ENCODE peak calls at places on chromosomes 13 and 19, in nine cellular contexts. K, W, N, U, H, Y, C, L and A are unnamed samples.

GRCh38 chr13:85241045-85241444 is 558.2 kb downstream of the SLITRK6 start:
- DNase-seq in K (no peak), W (no peak), N (no peak), U (no peak), H (no peak), Y (no peak), C (no peak), L (no peak), A (no peak)

GRCh38 chr19:8135946-8136618 is 13.3 kb downstream of the FBN3 start:
- DNase-seq in K (no peak), W (no peak), N (no peak), U (no peak), H (no peak), Y (no peak), C (no peak), L (no peak), A (no peak)

GRCh38 chr13:113839536-113840204 is 24.2 kb downstream of the GAS6 start:
- DNase-seq in K (no peak), W (no peak), N (peak), U (no peak), H (no peak), Y (no peak), C (peak), L (peak), A (no peak)

GRCh38 chr13:34817246-34817645 is 124.8 kb upstream of the NBEA start:
- DNase-seq in K (no peak), W (no peak), N (no peak), U (no peak), H (no peak), Y (no peak), C (no peak), L (no peak), A (no peak)

GRCh38 chr13:94351292-94352000 is 128.0 kb downstream of the DCT start:
- DNase-seq in K (no peak), W (no peak), N (no peak), U (no peak), H (no peak), Y (no peak), C (no peak), L (no peak), A (no peak)

GRCh38 chr13:109547942-109548860 is 238.2 kb downstream of the IRS2 start:
- DNase-seq in K (no peak), W (no peak), N (no peak), U (no peak), H (no peak), Y (no peak), C (no peak), L (no peak), A (no peak)

GRCh38 chr13:48784906-48785555 is 131.3 kb downstream of the CYSLTR2 start:
- DNase-seq in K (no peak), W (no peak), N (no peak), U (no peak), H (no peak), Y (no peak), C (no peak), L (no peak), A (no peak)

GRCh38 chr19:11792942-11793341 is 5.4 kb upstream of the ZNF491 start:
- DNase-seq in K (no peak), W (no peak), N (no peak), U (no peak), H (no peak), Y (no peak), C (no peak), L (no peak), A (no peak)

GRCh38 chr13:75236774-75237173 is 245.2 kb downstream of the TBC1D4 start:
- DNase-seq in K (no peak), W (no peak), N (no peak), U (no peak), H (no peak), Y (no peak), C (no peak), L (no peak), A (no peak)

GRCh38 chr19:52981329-52981728 is 18.6 kb upstream of the ZNF816 start:
- DNase-seq in K (no peak), W (no peak), N (no peak), U (no peak), H (no peak), Y (no peak), C (no peak), L (no peak), A (no peak)

GRCh38 chr13:30743319-30744055 is 8.1 kb downstream of the ALOX5AP start:
- DNase-seq in K (peak), W (no peak), N (no peak), U (no peak), H (peak), Y (no peak), C (peak), L (no peak), A (no peak)

GRCh38 chr13:108897955-108898354 is 268.5 kb downstream of the MYO16 start:
- DNase-seq in K (no peak), W (no peak), N (no peak), U (no peak), H (no peak), Y (no peak), C (no peak), L (no peak), A (no peak)

GRCh38 chr13:97274782-97275252 is 52.7 kb downstream of the MBNL2 start:
- DNase-seq in K (no peak), W (no peak), N (no peak), U (no peak), H (no peak), Y (no peak), C (no peak), L (no peak), A (no peak)

GRCh38 chr13:97043302-97043701 is 49.0 kb upstream of the OXGR1 start:
- DNase-seq in K (no peak), W (no peak), N (no peak), U (no peak), H (no peak), Y (no peak), C (no peak), L (no peak), A (no peak)

GRCh38 chr13:106114981-106115554 is 420.4 kb downstream of the EFNB2 start:
- DNase-seq in K (no peak), W (no peak), N (no peak), U (no peak), H (no peak), Y (no peak), C (no peak), L (no peak), A (no peak)

GRCh38 chr19:11767633-11768133 is 883 bp downstream of the ZNF441 start:
- DNase-seq in K (no peak), W (peak), N (peak), U (peak), H (peak), Y (peak), C (peak), L (peak), A (peak)

GRCh38 chr19:29530549-29531457 is 5.0 kb downstream of the VSTM2B start:
- DNase-seq in K (no peak), W (no peak), N (no peak), U (no peak), H (no peak), Y (no peak), C (no peak), L (no peak), A (no peak)

GRCh38 chr13:112908342-112908741 is 60.7 kb upstream of the MCF2L start:
- DNase-seq in K (no peak), W (no peak), N (no peak), U (no peak), H (no peak), Y (no peak), C (no peak), L (no peak), A (no peak)

GRCh38 chr19:1648926-1649541 is 3.4 kb downstream of the TCF3 start:
- DNase-seq in K (no peak), W (no peak), N (no peak), U (no peak), H (no peak), Y (no peak), C (no peak), L (no peak), A (no peak)

GRCh38 chr19:1651548-1652394 is 644 bp downstream of the TCF3 start:
- DNase-seq in K (no peak), W (no peak), N (peak), U (no peak), H (peak), Y (peak), C (peak), L (peak), A (no peak)

GRCh38 chr19:1651061-1651547 is 1.3 kb downstream of the TCF3 start:
- DNase-seq in K (no peak), W (no peak), N (no peak), U (no peak), H (no peak), Y (peak), C (peak), L (no peak), A (peak)

GRCh38 chr19:1649706-1650626 is 2.4 kb downstream of the TCF3 start:
- DNase-seq in K (no peak), W (no peak), N (no peak), U (no peak), H (no peak), Y (no peak), C (peak), L (no peak), A (no peak)

GRCh38 chr19:1650627-1651009 is 1.8 kb downstream of the TCF3 start:
- DNase-seq in K (no peak), W (no peak), N (no peak), U (no peak), H (no peak), Y (no peak), C (peak), L (no peak), A (no peak)
- TF ChIP-seq CTCF in K (no peak), W (no peak), N (no peak), U (no peak), H (no peak), Y (no peak), C (no peak), L (no peak), A (no peak)

GRCh38 chr19:6873708-6874431 is 13.5 kb upstream of the ADGRE1 start:
- DNase-seq in K (no peak), W (no peak), N (no peak), U (no peak), H (no peak), Y (no peak), C (no peak), L (no peak), A (no peak)
- TF ChIP-seq CTCF in K (no peak), W (no peak), N (no peak), U (no peak), H (no peak), Y (no peak), C (no peak), L (no peak), A (no peak)

GRCh38 chr19:42324655-42325307 is 654 bp upstream of the MEGF8 start:
- DNase-seq in K (no peak), W (no peak), N (peak), U (no peak), H (no peak), Y (peak), C (peak), L (no peak), A (no peak)
- TF ChIP-seq CTCF in K (peak), W (peak), N (no peak), U (no peak), H (no peak), Y (peak), C (no peak), L (no peak), A (no peak)

GRCh38 chr19:18798384-18799352 is 7.6 kb upstream of the COMP start:
- DNase-seq in K (no peak), W (no peak), N (no peak), U (no peak), H (no peak), Y (peak), C (no peak), L (no peak), A (no peak)
- TF ChIP-seq CTCF in K (no peak), W (no peak), N (no peak), U (no peak), H (no peak), Y (no peak), C (no peak), L (no peak), A (no peak)